ENCODE peak calls at places on chromosomes 3 and 15, in five cellular contexts. One of them, this sample, is unnamed.

GRCh38 chr3:184156522-184156955 is 1.4 kb downstream of the DVL3 start:
- DNase-seq in HepG2: peak; percentile 53
- DNase-seq in NT2/D1: no peak
- DNase-seq in SK-N-SH: peak; percentile 78
- DNase-seq in GM12878: no peak
- DNase-seq in this sample: peak; percentile 65

GRCh38 chr3:174495231-174495755 is 363.8 kb upstream of the NAALADL2 start:
- DNase-seq in HepG2: no peak
- DNase-seq in NT2/D1: no peak
- DNase-seq in SK-N-SH: no peak
- DNase-seq in GM12878: no peak
- DNase-seq in this sample: no peak

GRCh38 chr3:122982202-122983185 is 45.1 kb downstream of the SEMA5B start:
- DNase-seq in HepG2: peak; percentile 5
- DNase-seq in NT2/D1: no peak
- DNase-seq in SK-N-SH: no peak
- DNase-seq in GM12878: no peak
- DNase-seq in this sample: no peak

GRCh38 chr3:169454823-169455222 is 208.7 kb downstream of the MECOM start:
- DNase-seq in HepG2: no peak
- DNase-seq in NT2/D1: no peak
- DNase-seq in SK-N-SH: no peak
- DNase-seq in GM12878: no peak
- DNase-seq in this sample: no peak

GRCh38 chr3:115768661-115769060 is 145.4 kb downstream of the GAP43 start:
- DNase-seq in HepG2: no peak
- DNase-seq in NT2/D1: no peak
- DNase-seq in SK-N-SH: no peak
- DNase-seq in GM12878: no peak
- DNase-seq in this sample: no peak

GRCh38 chr3:45816544-45816943 is 20.2 kb upstream of the SLC6A20 start:
- DNase-seq in HepG2: no peak
- DNase-seq in NT2/D1: no peak
- DNase-seq in SK-N-SH: no peak
- DNase-seq in GM12878: no peak
- DNase-seq in this sample: no peak

GRCh38 chr15:101528917-101529299 is 39.4 kb upstream of the PCSK6 start:
- DNase-seq in HepG2: no peak
- DNase-seq in NT2/D1: no peak
- DNase-seq in SK-N-SH: peak; percentile 5
- DNase-seq in GM12878: no peak
- DNase-seq in this sample: no peak

GRCh38 chr3:50454671-50455070 is 48.8 kb downstream of the CACNA2D2 start:
- DNase-seq in HepG2: no peak
- DNase-seq in NT2/D1: peak; percentile 18
- DNase-seq in SK-N-SH: peak; percentile 55
- DNase-seq in GM12878: no peak
- DNase-seq in this sample: peak; percentile 67

GRCh38 chr3:71784914-71785593 is at the start of gene PROK2:
- DNase-seq in HepG2: no peak
- DNase-seq in NT2/D1: no peak
- DNase-seq in SK-N-SH: peak; percentile 77
- DNase-seq in GM12878: no peak
- DNase-seq in this sample: no peak

GRCh38 chr3:156271995-156272719 is 151.8 kb downstream of the KCNAB1 start:
- DNase-seq in HepG2: no peak
- DNase-seq in NT2/D1: no peak
- DNase-seq in SK-N-SH: no peak
- DNase-seq in GM12878: no peak
- DNase-seq in this sample: no peak

GRCh38 chr3:173410836-173411235 is 13.3 kb downstream of the NLGN1 start:
- DNase-seq in HepG2: no peak
- DNase-seq in NT2/D1: no peak
- DNase-seq in SK-N-SH: no peak
- DNase-seq in GM12878: no peak
- DNase-seq in this sample: no peak

GRCh38 chr15:85381850-85382751 is 1.7 kb downstream of the AKAP13 start:
- DNase-seq in HepG2: no peak
- DNase-seq in NT2/D1: no peak
- DNase-seq in SK-N-SH: no peak
- DNase-seq in GM12878: peak; percentile 48
- DNase-seq in this sample: no peak

GRCh38 chr3:58025824-58026579 is 17.8 kb downstream of the FLNB start:
- DNase-seq in HepG2: peak; percentile 39
- DNase-seq in NT2/D1: no peak
- DNase-seq in SK-N-SH: peak; percentile 49
- DNase-seq in GM12878: no peak
- DNase-seq in this sample: no peak

GRCh38 chr3:61901986-61902385 is 340.6 kb downstream of the PTPRG start:
- DNase-seq in HepG2: no peak
- DNase-seq in NT2/D1: no peak
- DNase-seq in SK-N-SH: no peak
- DNase-seq in GM12878: no peak
- DNase-seq in this sample: no peak

GRCh38 chr3:58116161-58116955 is 94.4 kb downstream of the DNASE1L3 start:
- DNase-seq in HepG2: no peak
- DNase-seq in NT2/D1: no peak
- DNase-seq in SK-N-SH: no peak
- DNase-seq in GM12878: peak; percentile 83
- DNase-seq in this sample: no peak

GRCh38 chr3:127448161-127448561 is 142.4 kb downstream of the TPRA1 start:
- DNase-seq in HepG2: no peak
- DNase-seq in NT2/D1: no peak
- DNase-seq in SK-N-SH: peak; percentile 52
- DNase-seq in GM12878: no peak
- DNase-seq in this sample: no peak

GRCh38 chr3:165725296-165725695 is 111.9 kb downstream of the BCHE start:
- DNase-seq in HepG2: no peak
- DNase-seq in NT2/D1: no peak
- DNase-seq in SK-N-SH: no peak
- DNase-seq in GM12878: no peak
- DNase-seq in this sample: no peak

GRCh38 chr15:88454867-88455810 is 12.0 kb downstream of the MRPL46 start:
- DNase-seq in HepG2: peak; percentile 48
- DNase-seq in NT2/D1: peak; percentile 72
- DNase-seq in SK-N-SH: peak; percentile 79
- DNase-seq in GM12878: no peak
- DNase-seq in this sample: peak; percentile 56

GRCh38 chr15:74517096-74517495 is 23.9 kb upstream of the ARID3B start:
- DNase-seq in HepG2: no peak
- DNase-seq in NT2/D1: no peak
- DNase-seq in SK-N-SH: no peak
- DNase-seq in GM12878: no peak
- DNase-seq in this sample: no peak

GRCh38 chr15:74514039-74514438 is 27.0 kb upstream of the ARID3B start:
- DNase-seq in HepG2: no peak
- DNase-seq in NT2/D1: no peak
- DNase-seq in SK-N-SH: no peak
- DNase-seq in GM12878: no peak
- DNase-seq in this sample: no peak

GRCh38 chr15:74505837-74506514 is 35.0 kb upstream of the ARID3B start:
- DNase-seq in HepG2: no peak
- DNase-seq in NT2/D1: no peak
- DNase-seq in SK-N-SH: no peak
- DNase-seq in GM12878: no peak
- DNase-seq in this sample: no peak

GRCh38 chr15:74506515-74506840 is 34.5 kb upstream of the ARID3B start:
- DNase-seq in HepG2: no peak
- DNase-seq in NT2/D1: no peak
- DNase-seq in SK-N-SH: no peak
- DNase-seq in GM12878: no peak
- DNase-seq in this sample: no peak

GRCh38 chr15:74511583-74511982 is 29.4 kb upstream of the ARID3B start:
- DNase-seq in HepG2: no peak
- DNase-seq in NT2/D1: no peak
- DNase-seq in SK-N-SH: no peak
- DNase-seq in GM12878: no peak
- DNase-seq in this sample: no peak
- TF ChIP-seq YY1 in HepG2: no peak
- TF ChIP-seq YY1 in NT2/D1: no peak
- TF ChIP-seq YY1 in SK-N-SH: no peak
- TF ChIP-seq YY1 in GM12878: no peak
- TF ChIP-seq YY1 in this sample: no peak

DNA sequence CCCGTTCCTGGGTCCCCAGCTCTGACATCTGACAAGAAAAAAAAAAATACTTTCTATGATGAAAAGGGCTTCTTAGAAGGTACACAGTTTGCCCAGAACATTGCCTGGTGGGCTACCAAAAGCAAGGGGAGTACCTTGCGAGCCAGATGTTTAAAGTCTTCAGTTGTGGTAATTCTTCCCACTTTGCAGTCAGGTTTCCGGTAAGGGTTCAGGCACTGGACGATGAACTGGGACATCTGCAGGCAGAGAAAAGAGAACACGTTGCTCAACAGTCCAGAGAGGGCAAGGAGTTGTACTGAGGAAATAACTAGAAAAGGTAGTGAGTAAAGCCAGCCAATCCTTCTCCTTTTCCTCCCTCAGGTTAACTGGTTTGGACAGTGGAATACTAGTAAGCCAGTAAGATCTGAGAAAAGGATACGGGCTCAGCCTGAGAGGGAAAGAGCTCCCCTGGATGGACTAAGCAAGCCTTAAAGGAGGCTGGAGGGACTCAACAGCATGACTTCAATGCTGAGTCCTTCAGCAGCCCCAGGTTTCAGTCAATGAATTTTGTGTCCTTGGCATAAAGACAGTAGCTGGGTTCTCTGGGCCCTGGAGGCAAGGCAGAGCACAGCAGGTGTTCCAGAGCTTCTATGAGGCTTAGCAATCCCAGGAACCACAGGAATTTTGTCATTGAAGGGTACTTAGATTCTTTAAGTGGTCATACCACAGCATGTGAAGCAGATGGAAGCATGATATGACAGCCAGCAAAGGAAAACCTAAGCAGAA is 38.2 kb downstream of the NBEAL2 start:
- DNase-seq in HepG2: peak; percentile 20
- DNase-seq in NT2/D1: peak; percentile 70
- DNase-seq in SK-N-SH: no peak
- DNase-seq in GM12878: no peak
- DNase-seq in this sample: no peak
- TF ChIP-seq YY1 in HepG2: no peak
- TF ChIP-seq YY1 in NT2/D1: no peak
- TF ChIP-seq YY1 in SK-N-SH: no peak
- TF ChIP-seq YY1 in GM12878: no peak
- TF ChIP-seq YY1 in this sample: no peak

DNA sequence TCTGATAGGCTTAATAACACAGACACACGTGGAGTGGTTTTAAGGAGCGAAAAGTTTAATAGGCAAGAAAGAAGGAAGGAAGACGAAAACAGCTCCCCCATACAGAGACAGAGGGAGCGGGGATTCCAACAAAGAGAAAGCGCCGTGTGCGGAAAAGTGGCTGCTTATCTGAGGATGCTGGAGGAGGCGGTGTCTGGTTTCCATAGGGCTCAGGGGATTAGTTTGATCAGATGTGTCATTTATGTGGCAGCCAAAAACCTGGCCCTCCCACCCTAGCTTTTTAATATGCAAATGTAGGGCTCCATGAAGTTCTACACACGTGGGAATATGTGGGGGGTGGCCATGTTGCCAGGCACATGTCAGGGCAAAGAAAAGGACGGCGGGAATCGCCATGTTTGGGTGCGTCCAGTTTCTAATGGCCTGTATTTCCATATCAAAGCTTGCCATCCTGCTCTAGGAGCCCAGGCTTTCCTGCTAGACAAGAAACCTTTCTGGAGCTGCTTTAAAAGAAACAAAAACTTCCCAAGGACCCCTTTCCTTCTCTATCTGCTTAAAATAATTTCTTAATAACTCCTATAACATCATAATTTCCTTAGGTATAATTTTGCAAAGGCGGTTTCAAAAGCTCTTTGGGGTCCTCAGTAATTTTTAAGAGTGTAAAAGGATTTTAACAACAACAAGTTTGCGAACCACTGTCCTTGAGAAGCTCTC is 749 bp upstream of the ZNF589 start:
- DNase-seq in HepG2: no peak
- DNase-seq in NT2/D1: peak; percentile 82
- DNase-seq in SK-N-SH: no peak
- DNase-seq in GM12878: no peak
- DNase-seq in this sample: peak; percentile 71
- TF ChIP-seq YY1 in HepG2: no peak
- TF ChIP-seq YY1 in NT2/D1: peak; percentile 87
- TF ChIP-seq YY1 in SK-N-SH: no peak
- TF ChIP-seq YY1 in GM12878: no peak
- TF ChIP-seq YY1 in this sample: peak; percentile 99

GRCh38 chr3:31288224-31288623 is 244.5 kb upstream of the STT3B start:
- DNase-seq in HepG2: no peak
- DNase-seq in NT2/D1: no peak
- DNase-seq in SK-N-SH: no peak
- DNase-seq in GM12878: no peak
- DNase-seq in this sample: no peak

GRCh38 chr3:31285808-31286486 is 246.8 kb upstream of the STT3B start:
- DNase-seq in HepG2: peak; percentile 92
- DNase-seq in NT2/D1: no peak
- DNase-seq in SK-N-SH: no peak
- DNase-seq in GM12878: no peak
- DNase-seq in this sample: no peak

GRCh38 chr3:31290046-31290445 is 242.7 kb upstream of the STT3B start:
- DNase-seq in HepG2: no peak
- DNase-seq in NT2/D1: no peak
- DNase-seq in SK-N-SH: no peak
- DNase-seq in GM12878: no peak
- DNase-seq in this sample: no peak

GRCh38 chr3:31289592-31289991 is 243.1 kb upstream of the STT3B start:
- DNase-seq in HepG2: no peak
- DNase-seq in NT2/D1: no peak
- DNase-seq in SK-N-SH: no peak
- DNase-seq in GM12878: no peak
- DNase-seq in this sample: no peak

DNA sequence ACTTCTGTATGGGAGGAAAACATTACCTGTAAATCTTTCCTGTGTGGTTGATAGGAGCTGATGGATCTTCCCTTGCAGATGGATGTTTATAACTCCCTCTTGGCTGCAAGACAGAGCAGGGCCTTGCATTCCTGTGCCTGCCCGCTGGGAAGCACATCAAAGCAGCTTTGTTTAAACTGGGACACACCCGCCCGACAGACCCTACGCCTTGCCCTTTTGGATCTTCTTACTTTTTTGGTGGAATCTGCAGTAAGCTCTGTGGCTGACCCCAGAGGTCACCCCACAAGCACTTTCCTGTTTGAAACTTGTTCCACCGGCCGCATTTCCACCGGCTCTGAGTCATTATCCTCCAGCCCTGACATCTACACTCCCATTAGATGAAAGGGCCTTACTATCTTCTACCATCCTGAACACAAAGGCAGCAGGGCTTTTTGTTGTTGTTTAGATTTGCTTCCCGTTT is 244.1 kb upstream of the STT3B start:
- DNase-seq in HepG2: peak; percentile 97
- DNase-seq in NT2/D1: peak; percentile 63
- DNase-seq in SK-N-SH: no peak
- DNase-seq in GM12878: no peak
- DNase-seq in this sample: no peak
- TF ChIP-seq YY1 in HepG2: no peak
- TF ChIP-seq YY1 in NT2/D1: no peak
- TF ChIP-seq YY1 in SK-N-SH: no peak
- TF ChIP-seq YY1 in GM12878: no peak
- TF ChIP-seq YY1 in this sample: no peak

DNA sequence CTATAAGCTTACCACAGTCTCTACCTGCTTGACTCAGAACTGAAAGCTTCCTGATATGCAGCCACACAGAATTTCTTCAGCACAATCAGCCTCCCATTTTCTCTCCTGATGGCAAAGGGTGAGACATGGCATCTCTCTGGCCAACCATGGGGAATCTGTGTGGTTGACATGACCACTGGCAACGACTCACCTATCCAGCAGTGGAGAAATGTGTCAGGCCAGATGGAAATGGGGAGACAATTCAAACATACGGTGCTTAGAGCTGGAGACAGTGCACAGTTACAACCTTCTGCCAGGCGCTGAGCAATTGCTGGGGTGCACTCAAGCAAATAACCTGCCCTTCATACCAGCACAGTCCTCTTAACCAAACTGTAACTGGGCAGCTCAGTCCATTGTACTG is 3.6 kb downstream of the ZNF385D start:
- DNase-seq in HepG2: no peak
- DNase-seq in NT2/D1: no peak
- DNase-seq in SK-N-SH: no peak
- DNase-seq in GM12878: no peak
- DNase-seq in this sample: no peak
- TF ChIP-seq YY1 in HepG2: no peak
- TF ChIP-seq YY1 in NT2/D1: no peak
- TF ChIP-seq YY1 in SK-N-SH: no peak
- TF ChIP-seq YY1 in GM12878: no peak
- TF ChIP-seq YY1 in this sample: no peak